ENCODE peak calls at places on chromosomes 12 and 14, in six cellular contexts. X is GM12865, G is transverse colon, C is dorsolateral prefrontal cortex, F is psoas muscle, D is OCI-LY7. Z is an unnamed sample.

GRCh38 chr14:91383439-91383838 is 34.2 kb downstream of the CCDC88C start:
- DNase-seq in C (no peak), X (no peak), F (no peak), G (no peak), D (no peak), Z (no peak)

GRCh38 chr12:1842183-1842904 is 22.0 kb downstream of the LRTM2 start:
- DNase-seq in C (no peak), F (no peak), D (no peak), X (no peak), G (peak; percentile 3), Z (no peak)

GRCh38 chr14:85943187-85943586 is 413.2 kb downstream of the FLRT2 start:
- DNase-seq in F (no peak), C (no peak), X (no peak), D (no peak), G (no peak), Z (no peak)

GRCh38 chr14:54929556-54929955 is 26.9 kb upstream of the GCH1 start:
- DNase-seq in X (no peak), C (no peak), D (no peak), G (no peak), F (no peak), Z (no peak)

GRCh38 chr12:120677765-120678473 is 9.0 kb upstream of the MLEC start:
- DNase-seq in D (peak; percentile 62), X (peak; percentile 87), F (peak; percentile 39), C (no peak), G (no peak), Z (no peak)

GRCh38 chr12:102438047-102438822 is 42.1 kb downstream of the IGF1 start:
- DNase-seq in G (no peak), F (no peak), X (no peak), C (no peak), D (no peak), Z (no peak)

GRCh38 chr12:103799504-103800251 is 41.4 kb downstream of the NT5DC3 start:
- DNase-seq in D (no peak), C (no peak), X (no peak), F (peak; percentile 28), G (peak; percentile 20), Z (no peak)

GRCh38 chr14:74275265-74275841 is 27.4 kb downstream of the ABCD4 start:
- DNase-seq in F (no peak), G (no peak), C (no peak), X (no peak), D (no peak), Z (no peak)

GRCh38 chr12:57611116-57611809 is at the start of gene ARHGEF25:
- DNase-seq in X (no peak), C (no peak), D (no peak), G (peak; percentile 73), F (peak; percentile 77), Z (peak; percentile 53)

GRCh38 chr12:75556306-75556899 is 45.0 kb upstream of the KRR1 start:
- DNase-seq in G (no peak), F (no peak), D (no peak), C (no peak), X (no peak), Z (no peak)

GRCh38 chr14:103074699-103075341 is 9.2 kb upstream of the LBHD2 start:
- DNase-seq in C (no peak), X (peak; percentile 24), D (no peak), G (peak; percentile 77), F (peak; percentile 84), Z (peak; percentile 74)

GRCh38 chr12:67667276-67668073 is 18.9 kb downstream of the DYRK2 start:
- DNase-seq in D (no peak), C (no peak), F (peak; percentile 57), G (peak; percentile 48), X (no peak), Z (peak; percentile 77)

GRCh38 chr12:124754949-124755800 is 108.5 kb downstream of the SCARB1 start:
- DNase-seq in X (no peak), G (peak; percentile 73), C (peak; percentile 92), D (no peak), F (peak; percentile 84), Z (peak; percentile 46)

GRCh38 chr12:113655919-113656318 is 184.2 kb upstream of the LHX5 start:
- DNase-seq in G (no peak), X (no peak), D (no peak), C (no peak), F (no peak), Z (no peak)

GRCh38 chr14:36238666-36239363 is 62.3 kb upstream of the PTCSC3 start:
- DNase-seq in D (no peak), C (no peak), X (no peak), F (no peak), G (no peak), Z (no peak)

GRCh38 chr12:122126713-122127597 is 47.1 kb downstream of the IL31 start:
- DNase-seq in G (no peak), X (no peak), C (no peak), D (no peak), F (no peak), Z (peak; percentile 40)

GRCh38 chr12:133057446-133057845 is 20.1 kb downstream of the ZNF84 start:
- DNase-seq in C (no peak), G (no peak), F (no peak), X (no peak), D (no peak), Z (no peak)

GRCh38 chr12:6372403-6373003 is 2.9 kb downstream of the SCNN1A start:
- DNase-seq in F (no peak), X (no peak), C (no peak), D (no peak), G (peak; percentile 56), Z (peak; percentile 45)

GRCh38 chr14:80634106-80634758 is 307.3 kb downstream of the CEP128 start:
- DNase-seq in X (no peak), D (no peak), F (no peak), G (no peak), C (no peak), Z (no peak)

GRCh38 chr14:80638620-80639215 is 302.8 kb downstream of the CEP128 start:
- DNase-seq in D (no peak), F (no peak), C (no peak), G (no peak), X (no peak), Z (no peak)

GRCh38 chr14:80637726-80638619 is 303.6 kb downstream of the CEP128 start:
- DNase-seq in F (no peak), C (no peak), G (no peak), D (no peak), X (no peak), Z (no peak)

DNA sequence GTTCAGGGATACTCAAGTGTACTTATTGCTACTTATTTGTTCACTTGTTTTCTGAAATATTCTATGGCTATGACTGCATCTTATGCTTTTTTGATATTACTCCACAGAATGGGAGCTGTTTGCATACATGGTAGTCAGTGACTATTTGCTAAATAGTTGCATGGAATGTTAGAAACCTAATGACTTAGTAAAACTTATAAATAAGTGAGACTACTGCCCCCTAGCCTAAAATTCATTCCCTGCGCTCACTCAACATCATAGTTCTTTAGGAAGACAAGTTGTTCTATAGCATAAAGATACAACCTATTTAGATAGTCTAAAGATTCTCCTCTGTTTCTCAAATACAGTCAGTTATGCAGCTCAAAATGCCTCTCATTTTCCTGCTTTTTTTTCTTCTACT is 305.5 kb downstream of the CEP128 start:
- DNase-seq in D (peak; percentile 11), X (peak; percentile 4), F (no peak), G (no peak), C (no peak), Z (no peak)
- TF ChIP-seq CTCF in D (peak; percentile 74), X (no peak), F (no peak), G (no peak), C (peak; percentile 1), Z (no peak)

GRCh38 chr12:51218607-51219161 is 822 bp upstream of the POU6F1 start:
- DNase-seq in X (peak; percentile 9), F (no peak), D (no peak), C (no peak), G (no peak), Z (peak; percentile 65)

GRCh38 chr12:51217968-51218606 is at the start of gene POU6F1:
- DNase-seq in C (no peak), D (peak; percentile 83), G (peak; percentile 74), X (peak; percentile 84), F (peak; percentile 81), Z (peak; percentile 72)

GRCh38 chr12:51219345-51219744 is 1.5 kb upstream of the POU6F1 start:
- DNase-seq in F (no peak), G (no peak), C (no peak), D (no peak), X (no peak), Z (no peak)

GRCh38 chr12:51216652-51217051 is 1.2 kb downstream of the POU6F1 start:
- DNase-seq in X (no peak), G (no peak), C (no peak), F (no peak), D (no peak), Z (no peak)

DNA sequence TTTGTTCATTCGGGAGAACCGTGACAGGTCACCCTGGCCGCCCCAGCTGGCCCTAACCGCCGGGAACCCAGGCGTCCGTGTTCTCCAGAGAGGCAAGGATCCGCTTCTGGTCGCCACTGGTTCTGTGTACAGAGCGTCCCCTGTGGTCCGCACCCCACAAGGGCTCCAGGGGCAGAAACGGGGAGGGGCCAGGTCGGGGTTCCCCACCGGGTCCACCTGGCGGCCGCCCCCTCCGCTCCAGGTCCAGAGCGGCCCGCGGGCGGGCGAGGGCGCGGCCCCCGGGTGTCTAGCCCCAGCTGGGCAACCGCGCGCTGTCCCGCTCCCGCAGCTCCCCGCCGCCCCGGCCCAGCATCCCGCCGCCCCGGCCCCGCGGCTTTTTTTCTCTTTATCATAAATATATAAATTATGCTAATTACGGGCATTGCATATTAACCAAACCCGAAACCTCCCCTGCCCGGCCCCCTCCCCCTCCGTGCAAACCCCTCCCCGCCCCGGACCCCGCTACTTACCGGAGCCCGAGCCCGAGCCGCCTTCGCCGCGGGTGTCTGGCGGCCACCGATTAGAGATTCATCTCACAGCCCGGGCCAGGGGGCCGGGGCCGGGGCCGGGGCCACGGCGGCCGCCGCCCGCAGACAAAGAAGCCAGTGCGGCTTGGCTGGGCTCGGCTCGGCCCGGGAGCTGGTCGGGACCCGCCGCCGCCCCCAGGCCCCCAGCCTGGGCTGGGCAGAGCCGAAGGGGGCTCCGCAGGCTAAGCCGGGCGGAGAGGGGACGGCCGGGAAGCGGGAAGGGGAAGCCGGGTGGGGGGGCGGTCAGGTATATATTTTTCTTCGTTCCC is 512 bp downstream of the POU6F1 start:
- DNase-seq in G (peak; percentile 72), D (peak; percentile 58), X (peak; percentile 65), C (peak; percentile 65), F (peak; percentile 61), Z (peak; percentile 57)
- TF ChIP-seq CTCF in G (peak; percentile 23), D (peak; percentile 64), X (peak; percentile 25), C (peak; percentile 38), F (peak; percentile 14), Z (no peak)

DNA sequence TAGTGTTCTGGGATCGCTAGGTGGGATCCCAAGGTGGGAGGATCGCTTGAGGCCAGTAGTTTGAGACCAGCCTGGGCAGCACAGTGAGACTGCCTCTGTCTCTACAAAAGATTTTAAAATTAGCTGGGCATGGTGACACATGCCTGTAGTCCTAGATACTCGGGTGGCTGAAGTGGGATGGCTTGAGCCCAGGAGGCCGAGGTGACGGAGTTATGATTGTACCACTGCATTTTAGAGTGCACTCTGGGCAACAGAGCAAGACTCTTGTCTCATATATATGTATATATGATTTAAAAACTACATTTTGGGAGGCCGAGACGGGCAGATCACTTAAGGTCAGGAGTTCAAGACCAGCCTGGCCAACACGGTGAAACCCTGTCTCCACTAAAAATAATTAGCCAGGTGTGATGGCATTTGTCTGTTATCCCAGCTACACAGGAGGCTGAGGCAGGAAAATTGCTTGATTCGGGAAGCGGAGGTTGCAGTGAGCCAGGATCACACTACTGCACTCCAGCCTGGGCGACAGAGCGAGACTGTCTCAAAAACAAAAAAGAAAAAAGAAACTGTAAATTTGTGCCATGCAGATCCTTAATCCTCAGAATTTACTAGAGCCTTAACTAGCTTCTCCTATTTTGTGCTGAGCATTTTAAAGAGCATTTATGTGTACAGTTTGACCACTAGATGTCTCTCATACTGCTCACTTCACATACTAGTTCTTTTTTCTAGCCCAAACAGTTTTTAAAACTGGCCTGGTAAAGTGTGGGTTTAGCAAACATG is 114.8 kb downstream of the MON2 start:
- DNase-seq in X (peak; percentile 60), D (peak; percentile 52), G (no peak), F (no peak), C (no peak), Z (no peak)
- TF ChIP-seq CTCF in X (peak; percentile 58), D (peak; percentile 84), G (peak; percentile 66), F (peak; percentile 74), C (peak; percentile 75), Z (no peak)

GRCh38 chr14:97410667-97411286 is 613.6 kb downstream of the VRK1 start:
- DNase-seq in F (no peak), C (no peak), X (peak; percentile 76), D (no peak), G (no peak), Z (no peak)
- TF ChIP-seq CTCF in F (no peak), C (no peak), X (peak; percentile 30), D (peak; percentile 13), G (no peak), Z (no peak)

Z was measured in stomach.